ENCODE peak calls at places on chromosomes 6 and 20, in five cellular contexts. P is HepG2, N is H1, V is K562, X is GM12878. Y is an unnamed sample. For H3K79me2, the result is how much of the 10 kb centered on the place peaks cover.

GRCh38 chr6:41634657-41635056 is 3.6 kb upstream of the MDFI start:
- DNase-seq in P (no peak), N (no peak), V (no peak), X (no peak), Y (no peak)

GRCh38 chr6:149433405-149433804 is 33.3 kb downstream of the SUMO4 start:
- DNase-seq in P (no peak), N (no peak), V (no peak), X (no peak), Y (no peak)

GRCh38 chr6:100366419-100366818 is 98.3 kb downstream of the SIM1 start:
- DNase-seq in P (no peak), N (no peak), V (no peak), X (no peak), Y (peak)

GRCh38 chr6:111211411-111212030 is 124.2 kb downstream of the SLC16A10 start:
- DNase-seq in P (no peak), N (no peak), V (peak), X (no peak), Y (no peak)

GRCh38 chr6:28811873-28812272 is 111.9 kb downstream of the TRIM27 start:
- DNase-seq in P (peak), N (no peak), V (peak), X (no peak), Y (no peak)

GRCh38 chr6:105744815-105745214 is 341.3 kb upstream of the PRDM1 start:
- DNase-seq in P (no peak), N (no peak), V (no peak), X (no peak), Y (no peak)

GRCh38 chr20:496126-496696 is 33.9 kb upstream of the TBC1D20 start:
- DNase-seq in P (no peak), N (no peak), V (no peak), X (no peak), Y (no peak)

GRCh38 chr20:40948352-40949267 is 80.0 kb upstream of the TOP1 start:
- DNase-seq in P (no peak), N (no peak), V (peak), X (no peak), Y (no peak)

GRCh38 chr6:692858-693736 is at the start of gene EXOC2:
- DNase-seq in P (peak), N (peak), V (peak), X (peak), Y (peak)

GRCh38 chr20:4730782-4731181 is 9.1 kb downstream of the PRND start:
- DNase-seq in P (peak), N (no peak), V (no peak), X (no peak), Y (no peak)

GRCh38 chr6:29926081-29926794 is 16.1 kb upstream of the HLA-A start:
- DNase-seq in P (no peak), N (no peak), V (no peak), X (no peak), Y (no peak)

GRCh38 chr6:161327360-161327953 is 53.6 kb upstream of the AGPAT4 start:
- DNase-seq in P (no peak), N (no peak), V (no peak), X (no peak), Y (peak)

GRCh38 chr20:5078399-5078958 is 41.3 kb downstream of the PCNA start:
- DNase-seq in P (peak), N (no peak), V (peak), X (peak), Y (no peak)

GRCh38 chr6:155432293-155432692 is 23.3 kb downstream of the NOX3 start:
- DNase-seq in P (no peak), N (no peak), V (no peak), X (no peak), Y (no peak)

GRCh38 chr6:141744194-141744925 is 388.4 kb upstream of the GJE1 start:
- DNase-seq in P (no peak), N (no peak), V (no peak), X (no peak), Y (no peak)

GRCh38 chr6:45187841-45188240 is 140.3 kb upstream of the RUNX2 start:
- DNase-seq in P (peak), N (no peak), V (no peak), X (no peak), Y (no peak)

GRCh38 chr6:136070815-136071214 is 179.3 kb downstream of the MTFR2 start:
- DNase-seq in P (no peak), N (no peak), V (no peak), X (no peak), Y (no peak)

GRCh38 chr6:3775386-3775785 is 23.9 kb upstream of the PXDC1 start:
- DNase-seq in P (no peak), N (no peak), V (no peak), X (no peak), Y (no peak)

GRCh38 chr20:2865630-2866029 is 7.7 kb upstream of the PTPRA start:
- DNase-seq in P (no peak), N (no peak), V (peak), X (no peak), Y (no peak)

GRCh38 chr6:490251-491037 is 98.9 kb downstream of the IRF4 start:
- DNase-seq in P (no peak), N (no peak), V (peak), X (peak), Y (no peak)

GRCh38 chr6:141107562-141108160 is 1025.1 kb upstream of the GJE1 start:
- DNase-seq in P (no peak), N (no peak), V (no peak), X (no peak), Y (peak)

GRCh38 chr20:44596876-44597275 is 14.5 kb downstream of the PKIG start:
- DNase-seq in P (no peak), N (no peak), V (no peak), X (no peak), Y (no peak)

GRCh38 chr6:89984926-89985743 is 90.9 kb downstream of the GJA10 start:
- DNase-seq in P (no peak), N (no peak), V (peak), X (no peak), Y (no peak)

GRCh38 chr6:114558153-114558552 is 215.3 kb upstream of the HS3ST5 start:
- DNase-seq in P (no peak), N (no peak), V (no peak), X (no peak), Y (no peak)

GRCh38 chr6:52759085-52759484 is 4.2 kb downstream of the GSTA2 start:
- DNase-seq in P (peak), N (no peak), V (no peak), X (no peak), Y (no peak)

GRCh38 chr6:13411484-13411883 is 75.9 kb downstream of the GFOD1 start:
- DNase-seq in P (no peak), N (no peak), V (no peak), X (no peak), Y (no peak)

GRCh38 chr6:148723484-148723883 is 23.3 kb upstream of the UST start:
- DNase-seq in P (no peak), N (no peak), V (no peak), X (no peak), Y (no peak)

GRCh38 chr6:118739976-118740771 is 88.8 kb upstream of the CEP85L start:
- DNase-seq in P (no peak), N (no peak), V (peak), X (no peak), Y (no peak)

GRCh38 chr20:32581839-32582658 is 3.1 kb downstream of the NOL4L start:
- DNase-seq in P (no peak), N (no peak), V (no peak), X (no peak), Y (no peak)

GRCh38 chr6:33213166-33213988 is 5.1 kb downstream of the RING1 start:
- DNase-seq in P (no peak), N (no peak), V (no peak), X (no peak), Y (no peak)

GRCh38 chr6:3193102-3193837 is 34.2 kb downstream of the TUBB2B start:
- DNase-seq in P (no peak), N (no peak), V (no peak), X (no peak), Y (no peak)

GRCh38 chr20:53263554-53264438 is 291.6 kb downstream of the TSHZ2 start:
- DNase-seq in P (no peak), N (no peak), V (no peak), X (no peak), Y (no peak)

GRCh38 chr20:20624914-20625313 is 87.5 kb downstream of the RALGAPA2 start:
- DNase-seq in P (no peak), N (no peak), V (no peak), X (no peak), Y (no peak)

GRCh38 chr6:14732845-14733757 is 512.8 kb upstream of the JARID2 start:
- DNase-seq in P (peak), N (peak), V (peak), X (no peak), Y (peak)

GRCh38 chr6:142444388-142444787 is 142.6 kb downstream of the ADGRG6 start:
- DNase-seq in P (no peak), N (no peak), V (no peak), X (no peak), Y (no peak)

GRCh38 chr20:59439243-59439642 is 138.8 kb downstream of the EDN3 start:
- DNase-seq in P (no peak), N (no peak), V (peak), X (no peak), Y (no peak)

GRCh38 chr20:43949741-43950618 is 35.3 kb downstream of the TOX2 start:
- DNase-seq in P (no peak), N (no peak), V (peak), X (peak), Y (no peak)

GRCh38 chr20:37347891-37348642 is 2.1 kb downstream of the SRC start:
- DNase-seq in P (no peak), N (no peak), V (no peak), X (no peak), Y (no peak)

GRCh38 chr6:134464690-134465411 is 146.9 kb upstream of the SGK1 start:
- DNase-seq in P (no peak), N (no peak), V (no peak), X (no peak), Y (no peak)

DNA sequence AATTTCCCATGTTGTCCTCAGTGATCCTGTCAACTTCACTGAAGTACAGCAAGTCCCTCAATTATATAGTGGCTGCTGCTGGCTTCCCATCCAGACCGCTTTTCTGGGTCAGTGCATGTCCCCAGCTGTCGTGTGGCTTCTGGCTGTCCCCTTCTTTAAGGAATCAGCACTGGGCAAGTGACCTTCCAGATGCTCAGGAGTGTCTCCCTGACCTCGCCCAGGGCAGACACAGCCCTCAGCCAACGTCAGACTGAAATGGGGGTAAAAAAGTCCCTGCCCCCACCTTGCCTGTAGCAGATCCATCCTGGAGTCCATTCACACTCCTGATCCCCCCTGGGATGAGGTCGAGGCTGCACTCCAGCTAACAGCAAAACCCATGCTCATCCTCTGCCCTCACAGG is 23.7 kb downstream of the OVOL2 start:
- DNase-seq in P (no peak), N (no peak), V (no peak), X (no peak), Y (no peak)
- TF ChIP-seq YY1 in P (no peak), N (no peak), V (no peak), X (no peak), Y (no peak)

GRCh38 chr20:47795214-47795667 is 10.0 kb upstream of the SULF2 start:
- DNase-seq in P (no peak), N (no peak), V (no peak), X (no peak), Y (no peak)
- TF ChIP-seq ZNF274 in P (no peak), N (no peak), V (no peak), X (no peak), Y (no peak)

DNA sequence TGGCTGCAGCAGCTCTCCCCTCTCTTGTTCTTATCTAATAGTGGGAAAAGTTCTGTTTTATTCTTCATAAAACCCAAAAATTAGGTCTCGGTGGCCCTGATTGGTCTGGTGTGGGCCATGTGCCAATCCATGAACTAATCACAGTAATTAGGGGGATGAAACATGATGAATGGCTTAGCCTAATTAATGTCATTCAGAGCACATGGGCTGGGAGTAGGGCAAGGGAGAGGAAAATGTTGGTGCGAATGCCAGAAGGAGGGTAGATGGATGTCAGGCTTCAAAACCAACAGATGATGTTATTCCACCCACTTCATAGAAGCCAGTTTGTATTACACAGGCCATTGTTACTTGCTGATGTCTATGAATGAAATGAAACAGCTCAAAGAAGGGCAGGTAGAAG is 46.5 kb downstream of the PLEKHG1 start:
- DNase-seq in P (no peak), N (no peak), V (no peak), X (no peak), Y (no peak)
- H3K79me2 ChIP-seq in P (under half), N (under half), V (under half), X (under half), Y (under half)

GRCh38 chr6:75481936-75482593 is 11.5 kb downstream of the FILIP1 start:
- DNase-seq in P (no peak), N (no peak), V (no peak), X (no peak), Y (no peak)

GRCh38 chr6:75486850-75487568 is 6.6 kb downstream of the FILIP1 start:
- DNase-seq in P (no peak), N (no peak), V (no peak), X (no peak), Y (no peak)

GRCh38 chr6:75483136-75483952 is 10.3 kb downstream of the FILIP1 start:
- DNase-seq in P (no peak), N (no peak), V (no peak), X (no peak), Y (no peak)

GRCh38 chr6:75481394-75481793 is 12.2 kb downstream of the FILIP1 start:
- DNase-seq in P (no peak), N (no peak), V (no peak), X (no peak), Y (no peak)

DNA sequence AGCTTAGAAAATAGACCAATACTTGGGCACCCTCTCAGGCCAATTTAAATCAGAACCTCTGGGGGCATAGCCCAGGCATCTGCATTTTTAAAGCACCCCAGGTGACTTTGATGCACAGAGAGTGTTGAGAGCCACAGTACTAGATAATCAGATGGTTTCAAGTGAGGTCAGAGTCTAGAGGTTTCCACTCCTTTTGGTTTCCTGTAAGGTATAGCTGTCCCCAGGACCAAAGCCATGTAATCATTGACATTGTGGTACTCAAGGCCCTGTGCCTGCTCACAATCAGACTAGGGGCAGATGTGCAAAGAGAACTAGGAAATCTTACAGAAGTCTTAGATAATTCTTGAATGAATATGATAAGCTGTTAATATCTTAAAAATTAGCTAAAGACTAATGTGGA is 9.1 kb downstream of the FILIP1 start:
- DNase-seq in P (no peak), N (no peak), V (no peak), X (no peak), Y (no peak)
- TF ChIP-seq YY1 in P (no peak), N (no peak), V (no peak), X (no peak), Y (no peak)

GRCh38 chr6:163229050-163229449 is 185.5 kb upstream of the QKI start:
- DNase-seq in P (no peak), N (no peak), V (no peak), X (no peak), Y (no peak)
- TF ChIP-seq ZNF274 in P (no peak), N (no peak), V (no peak), X (no peak), Y (no peak)

GRCh38 chr20:8315639-8316573 is 183.8 kb downstream of the PLCB1 start:
- DNase-seq in P (peak), N (no peak), V (no peak), X (no peak), Y (no peak)
- H3K79me2 ChIP-seq in P (under half), N (under half), V (under half), X (under half), Y (under half)

GRCh38 chr6:157428418-157429202 is 47.6 kb downstream of the ZDHHC14 start:
- DNase-seq in P (peak), N (no peak), V (peak), X (no peak), Y (peak)
- TF ChIP-seq YY1 in P (no peak), N (no peak), V (no peak), X (no peak), Y (peak)

DNA sequence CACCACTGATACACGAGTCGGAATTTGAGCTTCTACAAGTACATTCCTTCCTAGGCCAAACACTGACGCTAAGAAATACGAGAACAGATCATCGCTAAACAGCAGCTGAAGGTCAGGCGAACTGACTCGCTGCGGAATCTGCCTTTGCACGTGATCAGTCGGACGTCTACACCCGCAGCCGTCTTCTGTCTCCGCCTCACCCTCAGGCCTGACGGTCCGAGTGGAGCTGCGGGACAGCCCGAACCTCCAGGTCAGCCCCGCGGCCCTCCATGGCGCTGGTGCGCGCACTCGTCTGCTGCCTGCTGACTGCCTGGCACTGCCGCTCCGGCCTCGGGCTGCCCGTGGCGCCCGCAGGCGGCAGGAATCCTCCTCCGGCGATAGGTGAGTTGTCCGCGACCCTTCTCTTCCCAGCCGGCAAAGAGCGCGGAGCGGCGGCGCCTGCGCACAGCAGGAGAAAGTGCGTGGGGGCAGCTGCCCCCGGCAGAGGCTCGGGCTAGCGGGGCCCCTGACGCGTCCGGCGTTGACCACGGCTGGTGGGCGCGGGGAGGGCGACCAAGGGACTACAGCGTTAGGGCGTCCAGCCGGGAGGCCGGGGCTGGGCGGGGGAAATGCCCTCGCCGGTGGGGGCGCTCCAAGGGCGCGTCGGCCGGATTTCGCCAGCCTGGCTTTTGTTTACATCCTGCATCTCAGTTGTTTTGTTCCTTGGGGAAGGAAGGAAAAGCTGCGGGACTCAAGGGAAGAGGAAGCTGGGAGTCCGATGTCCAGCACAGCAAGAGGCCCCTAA is at the start of gene SMPDL3A:
- DNase-seq in P (peak), N (peak), V (peak), X (no peak), Y (peak)
- TF ChIP-seq ZNF274 in P (peak), N (no peak), V (no peak), X (no peak), Y (no peak)

GRCh38 chr20:58421497-58421850 is 32.4 kb downstream of the VAPB start:
- DNase-seq in P (no peak), N (no peak), V (no peak), X (no peak), Y (no peak)

GRCh38 chr20:58416832-58417231 is 27.8 kb downstream of the VAPB start:
- DNase-seq in P (no peak), N (no peak), V (no peak), X (no peak), Y (no peak)

GRCh38 chr20:58420798-58421496 is 31.9 kb downstream of the VAPB start:
- DNase-seq in P (no peak), N (no peak), V (peak), X (no peak), Y (peak)

GRCh38 chr20:58417418-58417817 is 28.4 kb downstream of the VAPB start:
- DNase-seq in P (no peak), N (no peak), V (no peak), X (no peak), Y (no peak)

DNA sequence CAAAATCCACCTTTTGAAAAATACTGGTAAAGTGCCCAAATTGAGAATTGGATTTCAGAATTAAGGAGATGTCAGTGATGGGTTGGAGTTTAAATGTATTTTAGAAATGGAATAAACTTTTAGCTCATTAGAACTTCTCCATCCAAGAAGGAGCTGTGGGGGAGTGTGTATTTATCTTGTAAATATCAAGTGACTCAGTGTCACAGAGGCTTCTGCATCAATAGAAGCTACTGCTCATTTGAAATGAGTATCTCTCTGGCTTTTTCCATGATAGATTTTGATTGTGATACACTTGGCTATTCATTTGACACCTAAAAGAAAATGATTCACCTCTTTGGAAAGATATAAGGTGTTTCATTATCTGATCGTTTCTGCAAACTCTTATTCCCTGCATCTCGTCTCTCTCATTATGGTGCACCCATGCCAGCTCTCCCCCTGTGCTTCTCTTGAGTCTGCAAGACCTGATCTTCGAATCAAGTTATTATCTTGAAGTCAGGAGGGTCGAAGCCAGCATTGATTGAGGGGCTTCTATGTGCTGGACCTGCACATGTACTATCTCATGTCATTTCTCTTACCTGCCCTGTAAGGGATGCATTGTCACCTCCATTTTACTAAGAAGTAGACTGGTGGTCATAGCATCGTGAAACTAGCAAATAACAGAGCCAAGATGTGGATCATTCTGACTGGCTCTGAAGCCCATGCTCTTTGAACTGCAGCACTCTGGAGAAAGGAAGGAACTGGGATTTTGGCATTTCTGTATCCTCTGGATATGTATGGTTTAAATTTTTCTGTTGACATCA is 30.1 kb downstream of the VAPB start:
- DNase-seq in P (no peak), N (no peak), V (no peak), X (no peak), Y (no peak)
- H3K79me2 ChIP-seq in P (under half), N (under half), V (half or more), X (under half), Y (half or more)